ENCODE peak calls at places on chromosomes 3 and 15, in four cellular contexts. X is H1, S is HepG2, P is K562. O is an unnamed sample. For H3K4me1, the result is how much of the 10 kb centered on the place peaks cover.

GRCh38 chr3:186663351-186664118 is 2.3 kb upstream of the HRG start:
- DNase-seq in S (no peak), X (peak), P (no peak), O (no peak)

GRCh38 chr15:42858999-42859789 is 61.4 kb downstream of the TTBK2 start:
- DNase-seq in X (no peak), S (no peak), P (no peak), O (no peak)

GRCh38 chr3:128546646-128547045 is 53.6 kb upstream of the GATA2 start:
- DNase-seq in P (no peak), X (no peak), S (peak), O (no peak)

GRCh38 chr3:89107461-89108035 is at the start of gene EPHA3:
- DNase-seq in P (peak), S (peak), X (peak), O (peak)

GRCh38 chr3:64214697-64215018 is 10.6 kb downstream of the PRICKLE2 start:
- DNase-seq in P (no peak), X (no peak), S (no peak), O (no peak)

GRCh38 chr3:157093096-157093495 is 66.9 kb downstream of the CCNL1 start:
- DNase-seq in X (no peak), P (no peak), S (no peak), O (no peak)

GRCh38 chr3:126746395-126747177 is 42.5 kb downstream of the CHCHD6 start:
- DNase-seq in X (no peak), P (peak), S (peak), O (peak)

GRCh38 chr15:37109952-37110630 is 9.7 kb upstream of the MEIS2 start:
- DNase-seq in S (no peak), P (no peak), X (peak), O (no peak)

GRCh38 chr15:57526076-57526475 is 65.6 kb upstream of the MYZAP start:
- DNase-seq in X (no peak), P (no peak), S (no peak), O (no peak)

GRCh38 chr3:115958531-115958930 is 335.2 kb downstream of the GAP43 start:
- DNase-seq in X (no peak), S (no peak), P (no peak), O (no peak)

GRCh38 chr3:31882895-31883294 is 98.2 kb downstream of the OSBPL10 start:
- DNase-seq in X (no peak), S (no peak), P (no peak), O (no peak)

GRCh38 chr15:90219421-90220141 is 14.2 kb downstream of the CIB1 start:
- DNase-seq in X (peak), P (peak), S (no peak), O (no peak)

GRCh38 chr3:158842946-158843345 is 41.1 kb downstream of the MFSD1 start:
- DNase-seq in X (no peak), P (no peak), S (no peak), O (no peak)

GRCh38 chr3:188595890-188596376 is 442.0 kb downstream of the LPP start:
- DNase-seq in S (no peak), P (no peak), X (no peak), O (no peak)

GRCh38 chr3:71102111-71103039 is 481.2 kb downstream of the FOXP1 start:
- DNase-seq in S (no peak), X (no peak), P (no peak), O (no peak)

GRCh38 chr3:116981088-116981487 is 271.5 kb downstream of the TUSC7 start:
- DNase-seq in P (no peak), X (no peak), S (no peak), O (no peak)

GRCh38 chr3:17798000-17798399 is 55.6 kb upstream of the TBC1D5 start:
- DNase-seq in S (peak), P (no peak), X (no peak), O (peak)

GRCh38 chr3:196339044-196339443 is 856 bp upstream of the TM4SF19 start:
- DNase-seq in S (no peak), P (peak), X (no peak), O (no peak)

GRCh38 chr3:46664188-46664970 is 29.1 kb downstream of the ALS2CL start:
- DNase-seq in S (no peak), P (no peak), X (no peak), O (no peak)

GRCh38 chr3:79247367-79248103 is 520.3 kb downstream of the ROBO1 start:
- DNase-seq in P (no peak), S (no peak), X (no peak), O (no peak)

GRCh38 chr3:5006755-5007202 is 27.5 kb downstream of the BHLHE40 start:
- DNase-seq in P (no peak), S (no peak), X (no peak), O (no peak)

DNA sequence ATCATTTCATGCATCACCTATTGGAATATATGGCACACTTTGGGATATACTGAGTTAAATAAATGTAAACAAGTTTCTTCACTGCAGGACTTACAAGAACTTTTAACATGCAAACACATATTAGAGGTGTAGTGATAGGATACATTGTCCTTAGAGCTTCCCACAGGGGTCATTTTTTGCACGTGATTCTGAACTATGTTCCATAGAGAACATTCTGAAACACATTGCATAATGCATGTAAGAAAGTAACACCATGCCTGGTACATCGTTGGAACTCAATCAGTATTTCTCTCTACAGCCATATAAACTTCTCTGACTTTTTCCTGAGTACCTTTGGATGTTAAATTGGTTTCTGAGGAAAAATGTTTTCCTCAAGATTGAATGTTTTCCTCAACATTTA is 28.3 kb downstream of the MRAS start:
- DNase-seq in P (no peak), X (no peak), S (no peak), O (no peak)
- H3K4me1 ChIP-seq in P (under half), X (under half), S (under half), O (under half)

GRCh38 chr3:178189854-178190253 is 346.4 kb upstream of the KCNMB2 start:
- DNase-seq in S (no peak), P (no peak), X (no peak), O (no peak)
- TF ChIP-seq JUN in S (no peak), P (no peak), X (no peak), O (no peak)

DNA sequence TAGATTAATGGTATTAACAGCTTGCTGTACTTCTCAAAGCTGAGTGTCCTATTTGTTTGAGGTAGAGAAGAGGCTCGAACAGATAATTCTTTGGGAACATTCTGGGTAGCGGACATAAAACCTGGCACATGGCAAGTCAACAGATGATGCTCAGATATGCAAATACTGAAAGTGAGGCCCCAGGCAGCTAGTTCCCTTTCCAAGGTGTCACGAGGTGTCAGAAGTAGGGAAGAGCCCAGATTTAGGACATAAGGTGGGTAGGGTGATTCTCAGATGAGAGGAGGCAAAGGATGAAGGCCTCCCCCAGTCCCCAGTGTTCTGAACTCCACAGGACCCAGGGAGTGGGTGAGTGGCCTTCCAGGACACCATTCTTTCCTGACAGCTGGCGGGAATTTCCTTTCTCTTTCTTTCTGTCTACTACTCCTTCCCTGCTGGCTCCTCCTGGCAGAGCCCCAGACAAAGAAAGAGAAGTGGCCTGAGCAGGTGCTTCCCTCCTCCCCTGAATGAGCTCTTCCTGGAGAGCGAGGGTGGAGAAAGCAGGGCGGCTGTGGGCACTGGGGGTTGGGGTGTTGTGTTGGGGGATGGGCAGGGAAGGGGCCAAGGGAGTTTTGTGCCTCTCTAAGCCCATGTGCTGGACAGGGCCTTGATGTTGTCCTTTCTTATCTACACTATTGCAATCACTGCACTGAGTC is 87.5 kb downstream of the CORO2B start:
- DNase-seq in X (peak), S (no peak), P (no peak), O (no peak)
- TF ChIP-seq CHD2 in X (no peak), S (no peak), P (no peak), O (no peak)

GRCh38 chr3:12967751-12968209 is 105.4 kb downstream of the IQSEC1 start:
- DNase-seq in S (peak), P (peak), X (peak), O (peak)

GRCh38 chr3:12965999-12966846 is 107.0 kb downstream of the IQSEC1 start:
- DNase-seq in X (no peak), S (no peak), P (no peak), O (no peak)

GRCh38 chr3:12968541-12968940 is 104.7 kb downstream of the IQSEC1 start:
- DNase-seq in S (no peak), P (no peak), X (no peak), O (no peak)

GRCh38 chr3:12964713-12965612 is 108.3 kb downstream of the IQSEC1 start:
- DNase-seq in S (peak), P (no peak), X (no peak), O (no peak)

DNA sequence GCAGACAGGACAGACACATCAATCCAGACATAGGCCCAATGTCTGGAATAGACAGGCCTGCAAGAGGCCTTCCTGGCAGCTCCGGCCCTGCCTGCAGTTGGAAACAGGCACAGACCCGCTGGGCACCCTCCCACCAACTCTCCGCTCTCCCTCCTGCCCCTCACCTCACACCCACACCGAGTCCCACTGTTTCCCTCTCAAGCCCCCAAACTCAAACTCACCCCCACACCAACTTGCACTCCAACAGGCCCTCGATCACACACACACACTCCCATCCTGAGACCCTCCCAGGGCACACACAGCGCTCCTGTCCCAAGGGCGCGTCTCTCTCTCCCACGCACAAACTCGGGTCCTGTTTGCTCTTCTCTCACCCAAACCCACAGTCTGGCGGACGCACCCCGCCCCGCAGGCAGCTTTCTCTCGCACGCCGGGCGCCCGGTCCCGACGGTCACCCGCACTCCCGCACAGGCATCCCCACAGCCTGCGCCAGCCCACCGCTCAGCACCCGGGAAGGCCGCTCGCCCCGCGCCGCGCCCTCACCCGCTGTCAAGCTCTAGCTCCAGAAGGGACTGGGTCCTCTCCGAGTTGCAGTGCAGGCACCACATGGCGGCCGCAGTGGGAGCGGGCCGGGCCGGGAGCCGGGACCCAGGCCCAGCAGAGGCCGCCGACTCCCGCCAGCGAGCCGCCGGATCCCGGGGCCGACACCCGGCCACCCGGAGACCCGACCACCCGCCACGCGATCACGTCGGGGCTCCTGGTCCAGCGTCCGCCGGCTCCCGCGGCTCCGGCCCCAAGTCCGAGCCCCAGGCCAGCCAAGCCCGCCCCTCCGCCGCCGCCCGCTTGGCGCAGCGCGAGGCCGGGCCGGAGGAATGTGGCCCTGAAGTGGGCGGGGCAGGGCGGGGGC is 106.1 kb downstream of the IQSEC1 start:
- DNase-seq in X (no peak), P (peak), S (no peak), O (no peak)
- H3K4me1 ChIP-seq in X (under half), P (under half), S (half or more), O (under half)

GRCh38 chr3:9067352-9067975 is 104.2 kb upstream of the RAD18 start:
- DNase-seq in S (peak), P (peak), X (peak), O (peak)
- TF ChIP-seq JUN in S (no peak), P (no peak), X (no peak), O (no peak)